ENCODE peak calls at places on chromosomes 4 and X, in four cellular contexts. M, N, Q and S are unnamed samples.

GRCh38 chrX:41275661-41276609 is 58.0 kb upstream of the DDX3X start:
- DNase-seq in M (peak; percentile 53), N (peak; percentile 48), Q (peak; percentile 60), S (peak; percentile 40)

GRCh38 chrX:6526564-6526963 is 8.4 kb downstream of the VCX3A start:
- DNase-seq in M (no peak), Q (no peak), N (no peak), S (no peak)

GRCh38 chr4:16667464-16667863 is 231.0 kb downstream of the LDB2 start:
- DNase-seq in M (no peak), N (no peak), Q (peak; percentile 95), S (no peak)

GRCh38 chr4:27398911-27399310 is 538.3 kb downstream of the STIM2 start:
- DNase-seq in N (no peak), M (no peak), Q (peak; percentile 21), S (no peak)

GRCh38 chrX:72536542-72536941 is 36.1 kb downstream of the HDAC8 start:
- DNase-seq in M (no peak), N (peak; percentile 12), Q (no peak), S (no peak)

GRCh38 chrX:111270339-111270738 is at the start of gene CAPN6:
- DNase-seq in Q (peak; percentile 4), N (no peak), M (no peak), S (no peak)

GRCh38 chr4:78688385-78688784 is 87.8 kb upstream of the BMP2K start:
- DNase-seq in M (no peak), N (no peak), Q (peak; percentile 32), S (no peak)

GRCh38 chr4:68271851-68272756 is 26.6 kb upstream of the TMPRSS11B start:
- DNase-seq in Q (peak; percentile 44), M (no peak), N (peak; percentile 24), S (no peak)

GRCh38 chr4:87068591-87069021 is 133.8 kb downstream of the AFF1 start:
- DNase-seq in N (peak; percentile 92), M (no peak), Q (no peak), S (no peak)

GRCh38 chrX:132470179-132470578 is 18.7 kb downstream of the MBNL3 start:
- DNase-seq in M (no peak), N (no peak), Q (no peak), S (no peak)

GRCh38 chrX:45485682-45486081 is 285.0 kb upstream of the DIPK2B start:
- DNase-seq in M (no peak), Q (peak; percentile 18), N (no peak), S (no peak)

GRCh38 chr4:148515248-148515647 is 73.0 kb upstream of the NR3C2 start:
- DNase-seq in Q (peak; percentile 52), M (no peak), N (no peak), S (no peak)

GRCh38 chr4:135186002-135186401 is 984.4 kb upstream of the PABPC4L start:
- DNase-seq in M (no peak), N (no peak), Q (no peak), S (no peak)

GRCh38 chr4:40856836-40857362 is 107.1 kb downstream of the NSUN7 start:
- DNase-seq in N (peak; percentile 19), Q (peak; percentile 43), M (peak; percentile 31), S (peak; percentile 12)

GRCh38 chrX:109830157-109830703 is 97.2 kb upstream of the ACSL4 start:
- DNase-seq in N (no peak), Q (no peak), M (no peak), S (no peak)

GRCh38 chr4:37684154-37684553 is 2.0 kb downstream of the RELL1 start:
- DNase-seq in M (no peak), N (no peak), Q (no peak), S (no peak)

GRCh38 chr4:48905363-48906015 is 1.1 kb downstream of the OCIAD2 start:
- DNase-seq in M (no peak), Q (peak; percentile 49), N (no peak), S (no peak)

GRCh38 chr4:29540439-29541102 is 1179.6 kb upstream of the PCDH7 start:
- DNase-seq in N (no peak), M (no peak), Q (peak; percentile 37), S (no peak)

GRCh38 chr4:162891788-162892707 is 274.6 kb downstream of the NAF1 start:
- DNase-seq in N (no peak), Q (no peak), M (no peak), S (no peak)

GRCh38 chr4:2390780-2391490 is 27.5 kb downstream of the ZFYVE28 start:
- DNase-seq in N (peak; percentile 41), Q (no peak), M (no peak), S (no peak)

GRCh38 chr4:173505924-173506779 is 23.9 kb downstream of the HAND2 start:
- DNase-seq in N (peak; percentile 39), Q (peak; percentile 54), M (peak; percentile 24), S (no peak)

GRCh38 chr4:118869808-118870342 is 18.8 kb upstream of the SYNPO2 start:
- DNase-seq in Q (peak; percentile 55), M (no peak), N (no peak), S (no peak)

GRCh38 chr4:105994841-105995240 is 99.6 kb downstream of the NPNT start:
- DNase-seq in N (no peak), M (no peak), Q (no peak), S (no peak)

GRCh38 chr4:108029731-108030130 is 40.0 kb downstream of the HADH start:
- DNase-seq in Q (peak; percentile 31), M (no peak), N (no peak), S (no peak)

GRCh38 chr4:174457468-174457867 is 64.8 kb downstream of the HPGD start:
- DNase-seq in Q (no peak), M (no peak), N (no peak), S (no peak)

GRCh38 chrX:95071621-95072020 is 1397.6 kb downstream of the FAM133A start:
- DNase-seq in M (no peak), Q (peak; percentile 55), N (no peak), S (no peak)

GRCh38 chr4:61380865-61381264 is 180.7 kb downstream of the ADGRL3 start:
- DNase-seq in N (no peak), Q (no peak), M (no peak), S (no peak)

GRCh38 chr4:273312-274017 is 31.8 kb downstream of the ZNF732 start:
- DNase-seq in N (no peak), M (no peak), Q (no peak), S (no peak)

GRCh38 chr4:2886161-2886560 is 42.5 kb downstream of the ADD1 start:
- DNase-seq in M (no peak), Q (no peak), N (peak; percentile 55), S (no peak)

GRCh38 chrX:11687157-11687556 is 21.4 kb upstream of the ARHGAP6 start:
- DNase-seq in N (no peak), Q (no peak), M (no peak), S (no peak)

GRCh38 chr4:169195032-169195431 is 75.7 kb downstream of the SH3RF1 start:
- DNase-seq in M (no peak), Q (no peak), N (no peak), S (no peak)

GRCh38 chrX:37060999-37061398 is 52.8 kb downstream of the FAM47C start:
- DNase-seq in Q (peak; percentile 27), N (peak; percentile 40), M (no peak), S (no peak)

GRCh38 chrX:40420899-40421729 is 159.7 kb upstream of the ATP6AP2 start:
- DNase-seq in Q (peak; percentile 0), N (no peak), M (no peak), S (no peak)

GRCh38 chr4:113882668-113883067 is 96.8 kb downstream of the ARSJ start:
- DNase-seq in M (no peak), N (no peak), Q (peak; percentile 27), S (no peak)

GRCh38 chrX:16671005-16671404 is 21.0 kb downstream of the S100G start:
- DNase-seq in N (peak; percentile 11), M (no peak), Q (peak; percentile 52), S (peak; percentile 7)

GRCh38 chrX:69793260-69793935 is 177.5 kb downstream of the EDA start:
- DNase-seq in N (no peak), Q (no peak), M (no peak), S (no peak)

GRCh38 chr4:27210874-27211428 is 350.3 kb downstream of the STIM2 start:
- DNase-seq in Q (no peak), N (no peak), M (no peak), S (no peak)

GRCh38 chr4:90209922-90210321 is 82.7 kb downstream of the CCSER1 start:
- DNase-seq in M (no peak), Q (no peak), N (no peak), S (no peak)

GRCh38 chrX:130170752-130171445 is 863 bp upstream of the RAB33A start:
- DNase-seq in N (peak; percentile 84), Q (peak; percentile 47), M (peak; percentile 45), S (peak; percentile 55)